ENCODE peak calls at places on chromosomes 7 and 10, in five cellular contexts. B, L, D, Z and C are unnamed samples.

GRCh38 chr10:75456122-75456521 is 24.7 kb downstream of the LRMDA start:
- DNase-seq in Z (no peak), B (no peak), D (no peak), L (no peak), C (no peak)

GRCh38 chr7:158811461-158811860 is 17.8 kb downstream of the ESYT2 start:
- DNase-seq in Z (peak), B (no peak), D (peak), L (peak), C (no peak)

GRCh38 chr7:51029586-51030230 is 247.0 kb upstream of the GRB10 start:
- DNase-seq in B (no peak), L (peak), D (no peak), Z (no peak), C (no peak)

GRCh38 chr10:47456096-47456485 is 27.8 kb downstream of the ANXA8 start:
- DNase-seq in D (no peak), Z (no peak), L (no peak), B (no peak), C (peak)

GRCh38 chr7:147240468-147240867 is 1123.9 kb downstream of the CNTNAP2 start:
- DNase-seq in Z (no peak), L (no peak), B (no peak), D (no peak), C (no peak)

GRCh38 chr7:92614586-92615237 is 24.5 kb upstream of the FAM133B start:
- DNase-seq in Z (no peak), D (no peak), B (no peak), L (no peak), C (no peak)

GRCh38 chr7:43944286-43944685 is 18.1 kb downstream of the UBE2D4 start:
- DNase-seq in L (no peak), B (no peak), Z (no peak), D (no peak), C (no peak)

GRCh38 chr7:34451923-34452322 is 206.1 kb upstream of the NPSR1 start:
- DNase-seq in L (peak), D (no peak), B (no peak), Z (no peak), C (no peak)

GRCh38 chr10:116073025-116073424 is 200.0 kb downstream of the GFRA1 start:
- DNase-seq in Z (no peak), L (no peak), D (no peak), B (no peak), C (no peak)

GRCh38 chr10:101693701-101694055 is 1.3 kb downstream of the FBXW4 start:
- DNase-seq in L (peak), D (no peak), B (peak), Z (peak), C (no peak)

GRCh38 chr7:151808296-151809155 is 68.4 kb downstream of the PRKAG2 start:
- DNase-seq in B (peak), D (no peak), L (no peak), Z (no peak), C (peak)

GRCh38 chr10:3948843-3949242 is 163.8 kb upstream of the KLF6 start:
- DNase-seq in L (peak), D (peak), Z (peak), B (no peak), C (no peak)

GRCh38 chr7:801940-802364 is 30.3 kb upstream of the SUN1 start:
- DNase-seq in B (no peak), L (no peak), D (peak), Z (no peak), C (peak)

GRCh38 chr7:157140118-157140905 is 1.6 kb downstream of the UBE3C start:
- DNase-seq in L (no peak), Z (no peak), B (no peak), D (no peak), C (no peak)

GRCh38 chr10:132052124-132052523 is 13.6 kb upstream of the JAKMIP3 start:
- DNase-seq in L (no peak), Z (no peak), D (no peak), B (no peak), C (peak)

GRCh38 chr7:961546-962400 is 7.3 kb upstream of the ADAP1 start:
- DNase-seq in Z (no peak), B (no peak), L (no peak), D (no peak), C (peak)

GRCh38 chr10:128814024-128814423 is 653.0 kb upstream of the MGMT start:
- DNase-seq in B (no peak), L (no peak), D (no peak), Z (no peak), C (no peak)

GRCh38 chr10:121539757-121540156 is 58.5 kb downstream of the FGFR2 start:
- DNase-seq in B (no peak), Z (no peak), L (no peak), D (no peak), C (no peak)

GRCh38 chr10:121543545-121543944 is 54.7 kb downstream of the FGFR2 start:
- DNase-seq in L (no peak), B (no peak), Z (no peak), D (no peak), C (no peak)

GRCh38 chr10:121544301-121544869 is 53.9 kb downstream of the FGFR2 start:
- DNase-seq in Z (no peak), D (no peak), B (no peak), L (no peak), C (no peak)

GRCh38 chr10:121541450-121541849 is 56.8 kb downstream of the FGFR2 start:
- DNase-seq in B (no peak), D (no peak), Z (no peak), L (no peak), C (no peak)

GRCh38 chr10:121540773-121541395 is 57.4 kb downstream of the FGFR2 start:
- DNase-seq in L (no peak), Z (no peak), B (no peak), D (no peak), C (no peak)
- TF ChIP-seq CTCF in L (no peak), Z (no peak), B (no peak), D (no peak), C (no peak)

GRCh38 chr7:2710901-2711551 is 23.0 kb downstream of the AMZ1 start:
- DNase-seq in L (no peak), Z (peak), B (no peak), D (no peak), C (no peak)
- TF ChIP-seq CTCF in L (no peak), Z (no peak), B (no peak), D (no peak), C (no peak)

DNA sequence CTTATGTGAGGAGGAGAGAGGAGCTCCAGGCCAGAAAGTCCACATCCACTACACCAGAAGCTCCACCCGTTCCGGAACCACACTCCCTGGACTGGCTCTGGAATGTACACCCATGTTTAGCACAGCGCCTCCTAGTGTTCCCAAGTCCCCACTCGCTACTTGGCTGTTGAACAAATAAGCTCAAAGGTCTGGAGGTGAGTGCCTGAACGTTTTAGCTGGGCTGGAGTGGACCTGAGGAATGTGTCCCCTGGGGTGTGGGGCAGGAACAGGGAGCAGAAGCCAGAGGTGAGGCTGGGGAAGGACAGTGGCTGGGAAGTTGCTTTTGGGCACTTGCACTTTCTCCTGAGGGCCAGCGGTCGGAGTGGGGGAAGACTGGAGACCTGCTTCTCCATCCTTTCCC is 164.1 kb upstream of the CDCA7L start:
- DNase-seq in L (no peak), D (no peak), Z (no peak), B (peak), C (no peak)
- TF ChIP-seq CTCF in L (peak), D (no peak), Z (no peak), B (no peak), C (no peak)

GRCh38 chr7:90212149-90212495 is 582 bp downstream of the STEAP2 start:
- DNase-seq in B (peak), D (no peak), Z (no peak), L (peak), C (no peak)
- TF ChIP-seq CTCF in B (no peak), D (no peak), Z (no peak), L (no peak), C (no peak)

GRCh38 chr10:63003816-63004453 is 129.2 kb upstream of the NRBF2 start:
- DNase-seq in D (no peak), L (no peak), B (peak), Z (no peak), C (no peak)
- TF ChIP-seq CTCF in D (peak), L (peak), B (peak), Z (peak), C (peak)

DNA sequence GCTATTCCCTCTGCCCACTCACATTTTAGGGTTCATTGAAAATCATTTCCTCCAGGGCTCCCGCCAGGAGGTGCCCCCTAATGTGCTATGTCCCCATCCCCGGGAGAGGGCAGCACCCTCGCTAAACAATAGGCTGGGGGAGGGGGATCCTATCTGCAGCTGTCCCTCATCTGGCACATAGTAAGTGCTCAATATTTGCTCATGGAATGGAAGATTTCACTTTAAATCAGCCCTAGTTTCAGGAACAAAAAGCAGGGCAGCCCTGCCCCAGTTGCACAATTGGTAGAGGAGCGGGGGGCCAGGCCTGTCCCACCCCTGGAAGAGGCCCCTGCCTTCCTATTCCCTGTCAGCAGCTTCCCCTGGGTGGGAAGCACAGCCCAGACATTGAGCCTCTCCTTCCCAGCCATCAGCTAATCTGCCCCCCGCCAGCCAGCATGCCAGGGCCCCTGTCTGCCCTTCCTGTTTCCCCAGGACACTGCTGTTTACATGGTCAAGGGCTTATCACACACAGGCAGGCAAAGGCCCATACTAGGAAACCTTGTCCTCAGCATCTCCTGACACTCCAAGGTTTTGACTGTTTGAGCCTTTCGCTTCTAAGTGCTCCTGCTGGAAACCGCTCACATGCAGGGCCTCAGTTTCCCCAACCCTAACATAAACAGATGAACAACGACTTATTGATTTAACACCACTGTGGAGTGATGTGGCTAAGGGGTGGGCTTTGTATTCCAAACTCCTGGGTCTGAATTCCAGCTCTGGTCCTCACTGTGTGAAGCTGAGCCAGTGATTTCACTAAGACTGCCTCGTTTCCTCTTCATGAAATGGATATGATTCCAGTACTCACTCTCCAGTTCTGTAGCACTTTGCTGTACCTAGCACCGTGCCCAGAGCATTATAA is 130.7 kb upstream of the ZMIZ1 start:
- DNase-seq in Z (no peak), L (no peak), B (peak), D (no peak), C (no peak)
- TF ChIP-seq CTCF in Z (no peak), L (no peak), B (peak), D (no peak), C (peak)

GRCh38 chr7:30908681-30909080 is 3.0 kb upstream of the AQP1 start:
- DNase-seq in D (no peak), L (no peak), Z (no peak), B (no peak), C (no peak)
- TF ChIP-seq CTCF in D (no peak), L (peak), Z (no peak), B (no peak), C (peak)

GRCh38 chr7:21500117-21500516 is 42.7 kb upstream of the DNAH11 start:
- DNase-seq in B (no peak), L (no peak), Z (no peak), D (no peak), C (no peak)

DNA sequence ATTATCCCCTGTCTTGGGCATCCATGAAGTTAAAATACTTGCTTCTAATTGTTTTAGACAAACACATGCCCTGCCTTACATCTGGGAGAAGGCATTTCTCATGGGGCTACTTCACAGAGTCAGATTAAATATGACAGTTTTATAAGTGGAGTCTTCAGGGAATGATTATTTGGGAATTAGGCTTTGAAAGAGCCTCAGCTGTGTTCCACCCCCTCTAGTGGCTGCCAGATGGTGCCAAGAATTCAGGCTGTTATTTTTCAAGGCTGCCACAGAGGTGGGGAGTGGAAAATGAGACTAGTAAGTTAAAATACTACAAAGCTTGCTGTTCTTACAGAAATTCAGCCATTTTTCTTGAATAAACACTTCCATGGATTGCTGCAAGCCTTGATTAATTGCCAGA is 45.8 kb upstream of the DNAH11 start:
- DNase-seq in L (peak), D (no peak), B (no peak), Z (no peak), C (no peak)
- TF ChIP-seq CTCF in L (peak), D (no peak), B (no peak), Z (no peak), C (peak)